ENCODE peak calls at places on chromosomes 6 and 20, in four cellular contexts. D is IMR-90, B is adrenal gland, P is lung. X is an unnamed sample.

GRCh38 chr6:90382760-90383159 is 86.1 kb upstream of the BACH2 start:
- DNase-seq in D (no peak), B (no peak), P (no peak), X (no peak)

GRCh38 chr6:37514840-37515239 is 15.1 kb upstream of the CCDC167 start:
- DNase-seq in D (no peak), B (no peak), P (no peak), X (no peak)

GRCh38 chr6:15987569-15987968 is 141.3 kb upstream of the MYLIP start:
- DNase-seq in D (peak; percentile 16), B (no peak), P (no peak), X (no peak)

GRCh38 chr6:45000833-45001232 is 327.3 kb upstream of the RUNX2 start:
- DNase-seq in D (no peak), B (no peak), P (no peak), X (no peak)

GRCh38 chr6:157779705-157780604 is 43.1 kb upstream of the SNX9 start:
- DNase-seq in D (peak; percentile 64), B (no peak), P (no peak), X (no peak)

GRCh38 chr6:134074151-134074712 is 21.8 kb upstream of the SLC2A12 start:
- DNase-seq in D (no peak), B (no peak), P (no peak), X (no peak)

GRCh38 chr6:88166901-88167624 is 916 bp upstream of the CNR1 start:
- DNase-seq in D (no peak), B (no peak), P (no peak), X (no peak)

GRCh38 chr20:17663486-17663885 is 18.6 kb downstream of the RRBP1 start:
- DNase-seq in D (peak; percentile 42), B (peak; percentile 16), P (no peak), X (no peak)

GRCh38 chr20:38125157-38126056 is 39.7 kb downstream of the TGM2 start:
- DNase-seq in D (peak; percentile 58), B (peak; percentile 68), P (peak; percentile 77), X (no peak)

DNA sequence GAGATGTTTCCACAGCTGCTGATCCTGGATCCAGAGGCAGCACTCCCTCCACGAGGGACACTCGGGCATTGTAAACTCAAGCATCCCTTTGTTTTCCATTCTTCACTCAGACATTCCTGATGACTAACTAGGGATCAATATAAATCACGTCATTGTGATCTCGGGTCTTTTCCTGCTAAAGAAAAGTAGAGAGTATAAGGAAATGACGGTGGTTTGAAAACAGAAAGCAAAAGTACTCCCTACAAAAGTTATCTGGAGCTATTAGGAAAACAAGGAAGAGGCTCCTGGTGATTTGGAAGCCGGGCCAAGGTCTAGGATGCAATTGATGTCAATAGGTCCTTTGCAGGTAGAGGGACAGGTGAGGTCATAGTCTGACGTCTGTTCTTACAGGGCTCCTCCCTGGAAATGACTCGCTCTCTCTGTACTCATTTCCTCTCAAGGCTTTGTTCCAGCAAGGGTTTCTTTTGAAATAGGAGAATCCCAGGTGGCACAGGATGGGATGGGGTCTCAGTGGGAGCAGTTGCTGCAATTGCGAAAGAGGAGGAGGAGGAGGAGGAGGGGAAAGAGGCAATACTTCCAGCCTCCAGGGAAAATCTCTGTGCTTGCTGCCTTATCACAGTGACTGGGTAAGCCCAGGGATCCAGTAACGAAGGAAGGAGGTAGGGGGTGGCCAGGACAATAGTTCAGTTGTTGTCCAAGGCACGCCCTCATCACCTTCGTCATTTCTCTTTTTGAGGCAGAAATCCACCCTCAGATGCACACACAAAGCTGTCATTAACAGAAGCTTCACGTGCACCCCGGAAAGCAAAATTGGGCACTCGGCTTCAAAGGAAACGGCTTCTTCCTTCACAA is 222.9 kb downstream of the LY86 start:
- DNase-seq in D (peak; percentile 67), B (peak; percentile 64), P (peak; percentile 54), X (no peak)
- H3K4me3 ChIP-seq in D (peak overlapping the region; percentile 32), B (peak overlapping the region; percentile 53), P (no peak overlapping the region), X (peak overlapping the region; percentile 1)

GRCh38 chr20:31956556-31957220 is 4.8 kb upstream of the PDRG1 start:
- DNase-seq in D (no peak), B (no peak), P (no peak), X (no peak)
- H3K36me3 ChIP-seq in D (no peaks in the 10 kb centered on the region), B (no peaks in the 10 kb centered on the region), P (no peaks in the 10 kb centered on the region), X (no peaks in the 10 kb centered on the region)

GRCh38 chr6:24981385-24981758 is 45.6 kb upstream of the RIPOR2 start:
- DNase-seq in D (peak; percentile 49), B (no peak), P (no peak), X (no peak)

GRCh38 chr6:24985313-24985712 is 49.6 kb upstream of the RIPOR2 start:
- DNase-seq in D (no peak), B (no peak), P (no peak), X (no peak)

GRCh38 chr6:24982231-24982630 is 46.5 kb upstream of the RIPOR2 start:
- DNase-seq in D (peak; percentile 54), B (no peak), P (no peak), X (peak; percentile 75)

DNA sequence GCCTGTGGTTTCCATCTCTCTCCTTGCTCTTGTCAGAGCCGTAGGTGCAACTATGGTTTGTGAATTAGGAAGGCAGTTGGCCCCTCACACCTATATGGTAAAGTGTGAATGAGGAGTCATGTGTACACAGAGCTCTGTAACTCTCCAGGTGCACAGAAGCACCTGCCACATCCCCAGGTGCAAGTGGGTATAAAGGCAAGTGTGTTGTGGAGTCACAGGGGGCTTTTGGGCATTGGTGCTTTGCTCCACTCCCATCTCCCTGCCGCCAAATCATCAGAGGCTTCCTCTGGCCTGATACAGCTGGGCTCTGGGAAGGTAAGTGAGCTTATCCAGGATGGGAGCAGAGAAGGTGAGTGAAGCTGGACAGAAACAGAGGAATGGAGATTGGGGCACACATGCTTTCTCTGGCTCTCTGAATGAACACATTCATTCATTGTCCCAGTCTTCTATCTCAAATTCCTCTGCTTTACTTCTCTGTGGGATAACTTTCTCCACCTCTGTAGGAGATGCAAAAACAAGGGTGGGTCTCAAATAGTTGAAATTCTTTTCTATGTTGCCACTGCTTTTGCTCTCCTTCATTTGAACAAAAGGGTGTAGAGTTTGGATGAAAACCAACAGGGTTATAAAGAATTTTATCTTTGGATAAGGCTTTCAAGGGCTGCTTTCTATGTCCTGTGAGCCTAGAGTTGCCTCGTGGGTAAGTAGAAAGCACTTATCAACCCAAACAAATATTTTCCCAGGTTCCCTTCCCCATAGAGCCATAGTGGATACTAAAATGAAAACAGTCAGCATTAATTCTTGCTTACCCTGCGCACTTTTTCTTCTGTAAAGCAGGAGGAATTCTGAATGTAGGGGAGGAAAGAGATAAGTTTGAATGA is 45.0 kb upstream of the RIPOR2 start:
- DNase-seq in D (no peak), B (no peak), P (no peak), X (no peak)
- H3K4me3 ChIP-seq in D (no peak overlapping the region), B (no peak overlapping the region), P (no peak overlapping the region), X (no peak overlapping the region)

GRCh38 chr6:31094389-31094881 is 17.9 kb downstream of the C6orf15 start:
- DNase-seq in D (no peak), B (no peak), P (no peak), X (no peak)

GRCh38 chr6:31096215-31096614 is 16.2 kb downstream of the C6orf15 start:
- DNase-seq in D (no peak), B (no peak), P (no peak), X (no peak)

GRCh38 chr6:31103136-31103535 is 9.2 kb downstream of the C6orf15 start:
- DNase-seq in D (no peak), B (no peak), P (no peak), X (no peak)

GRCh38 chr6:31096656-31097055 is 15.7 kb downstream of the C6orf15 start:
- DNase-seq in D (no peak), B (no peak), P (no peak), X (no peak)

DNA sequence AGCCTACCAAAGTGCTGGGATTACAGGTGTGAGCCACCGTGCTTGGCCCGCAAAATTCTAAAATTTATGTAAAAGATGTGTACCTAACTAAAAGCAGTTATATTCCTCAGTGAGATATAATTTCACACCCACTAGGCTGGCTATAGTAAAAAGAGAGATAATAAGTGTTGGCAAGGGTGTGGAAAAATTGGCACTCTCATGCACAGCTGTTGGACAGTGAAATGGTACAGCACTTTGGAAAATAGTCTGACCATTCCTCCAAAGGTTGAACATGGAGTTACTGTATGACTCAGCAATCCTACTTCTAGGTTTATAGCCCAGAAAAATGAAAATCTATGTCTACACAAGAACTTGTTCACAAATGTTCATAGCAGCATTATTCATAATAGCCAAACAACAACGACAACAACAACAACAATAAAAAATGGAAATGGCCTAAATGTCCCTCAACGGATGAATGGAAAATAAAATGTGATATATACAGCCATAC is 13.9 kb downstream of the C6orf15 start:
- DNase-seq in D (no peak), B (no peak), P (no peak), X (no peak)
- H3K36me3 ChIP-seq in D (no peaks in the 10 kb centered on the region), B (no peaks in the 10 kb centered on the region), P (no peaks in the 10 kb centered on the region), X (no peaks in the 10 kb centered on the region)